ENCODE peak calls at places on chromosomes 11 and 22, in four cellular contexts. C, G, X and M are unnamed samples.

GRCh38 chr22:37177221-37177620 is 10.8 kb downstream of the C1QTNF6 start:
- DNase-seq in C (no peak), G (no peak), X (no peak), M (no peak)

GRCh38 chr11:43010042-43010441 is 301.8 kb upstream of the API5 start:
- DNase-seq in C (no peak), G (no peak), X (no peak), M (no peak)

GRCh38 chr11:57324154-57324885 is 432 bp downstream of the TNKS1BP1 start:
- DNase-seq in C (peak; percentile 51), G (peak; percentile 55), X (no peak), M (peak; percentile 79)

GRCh38 chr11:59158206-59159068 is 13.5 kb upstream of the DTX4 start:
- DNase-seq in C (peak; percentile 76), G (peak; percentile 77), X (no peak), M (peak; percentile 87)

GRCh38 chr22:47593911-47594311 is 831.5 kb downstream of the TBC1D22A start:
- DNase-seq in C (no peak), G (no peak), X (no peak), M (no peak)

GRCh38 chr11:87560352-87560751 is 522.6 kb downstream of the TMEM135 start:
- DNase-seq in C (no peak), G (no peak), X (no peak), M (no peak)

GRCh38 chr11:6735306-6735705 is 36.5 kb downstream of the OR2AG2 start:
- DNase-seq in C (peak; percentile 56), G (no peak), X (no peak), M (no peak)

GRCh38 chr22:35219012-35219411 is 38.3 kb upstream of the HMGXB4 start:
- DNase-seq in C (no peak), G (peak; percentile 56), X (no peak), M (no peak)

GRCh38 chr11:58506935-58507334 is 970 bp downstream of the OR5B21 start:
- DNase-seq in C (no peak), G (no peak), X (no peak), M (no peak)

GRCh38 chr22:43200031-43200430 is 13.1 kb upstream of the TTLL12 start:
- DNase-seq in C (no peak), G (no peak), X (no peak), M (no peak)

GRCh38 chr22:23269441-23270211 is 89.3 kb downstream of the BCR start:
- DNase-seq in C (no peak), G (no peak), X (no peak), M (peak; percentile 83)

GRCh38 chr22:31676700-31677099 is 14.7 kb upstream of the PISD start:
- DNase-seq in C (peak; percentile 93), G (no peak), X (peak; percentile 98), M (peak; percentile 98)
- TF ChIP-seq POLR2AphosphoS5 in C (peak; percentile 50), G (no peak), X (peak; percentile 43), M (no peak)

GRCh38 chr11:30863177-30863576 is 277.0 kb upstream of the MPPED2 start:
- DNase-seq in C (no peak), G (no peak), X (no peak), M (no peak)
- TF ChIP-seq POLR2AphosphoS5 in C (no peak), G (no peak), X (no peak), M (no peak)

GRCh38 chr11:2482199-2482598 is 37.4 kb downstream of the KCNQ1 start:
- DNase-seq in C (no peak), G (no peak), X (no peak), M (no peak)

GRCh38 chr11:2484576-2485125 is 39.8 kb downstream of the KCNQ1 start:
- DNase-seq in C (no peak), G (no peak), X (no peak), M (no peak)

GRCh38 chr11:2482745-2483144 is 37.9 kb downstream of the KCNQ1 start:
- DNase-seq in C (no peak), G (no peak), X (no peak), M (no peak)

GRCh38 chr11:2481253-2481652 is 36.4 kb downstream of the KCNQ1 start:
- DNase-seq in C (no peak), G (no peak), X (no peak), M (no peak)

GRCh38 chr11:2483426-2483825 is 38.6 kb downstream of the KCNQ1 start:
- DNase-seq in C (no peak), G (no peak), X (no peak), M (no peak)
- TF ChIP-seq POLR2AphosphoS5 in C (no peak), G (no peak), X (no peak), M (no peak)

DNA sequence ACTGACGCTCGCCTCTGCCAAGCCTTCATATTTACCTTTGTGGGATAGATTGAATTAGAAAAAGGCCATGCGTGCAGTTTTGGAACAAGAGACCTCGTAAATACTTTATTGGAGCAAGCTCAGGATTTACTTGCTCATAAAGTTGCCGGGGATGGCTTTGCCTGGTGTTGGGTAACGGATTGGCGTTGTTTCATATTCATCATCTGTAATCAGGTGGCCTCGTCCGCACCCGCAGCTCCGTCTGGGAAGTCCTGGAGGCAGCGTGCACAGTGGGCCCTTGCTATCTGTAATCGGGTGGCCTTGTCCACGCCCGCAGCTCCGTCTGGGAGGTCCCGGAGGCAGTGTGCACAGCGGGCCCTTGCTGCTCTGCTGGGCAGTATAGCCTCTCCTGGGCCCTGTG is 1209.3 kb downstream of the BRD1 start:
- DNase-seq in C (no peak), G (no peak), X (no peak), M (no peak)
- TF ChIP-seq POLR2AphosphoS5 in C (no peak), G (no peak), X (no peak), M (no peak)